ENCODE peak calls at places on chromosomes 5 and 9, in ten cellular contexts. T, G, R, F, L, P, N, H, V and Q are unnamed samples.
A peak's percentile ranks its signal among the peaks of the same experiment; 100 is the strongest.

GRCh38 chr9:136270173-136270710 is 24.6 kb upstream of the QSOX2 start:
- DNase-seq in L (no peak), R (no peak), H (no peak), N (no peak), V (no peak), F (no peak), T (no peak), G (no peak), P (no peak), Q (no peak)

GRCh38 chr5:39138892-39139291 is 64.7 kb upstream of the RICTOR start:
- DNase-seq in H (no peak), P (no peak), N (no peak), L (peak; percentile 18), G (no peak), T (no peak), V (no peak), F (no peak), R (no peak), Q (peak; percentile 99)

GRCh38 chr5:168747987-168748777 is 169.0 kb upstream of the PANK3 start:
- DNase-seq in N (no peak), F (peak; percentile 72), H (peak; percentile 89), R (peak; percentile 73), T (peak; percentile 75), L (no peak), P (no peak), V (peak; percentile 75), G (no peak), Q (peak; percentile 20)

GRCh38 chr5:143180751-143181150 is 222.7 kb downstream of the NR3C1 start:
- DNase-seq in H (no peak), G (no peak), F (no peak), L (no peak), T (no peak), N (no peak), V (no peak), P (no peak), R (no peak), Q (no peak)

GRCh38 chr5:7849531-7850240 is 1.2 kb downstream of the CFAP90 start:
- DNase-seq in G (no peak), L (no peak), P (no peak), H (peak; percentile 79), R (peak; percentile 72), V (no peak), T (no peak), F (no peak), N (no peak), Q (no peak)

GRCh38 chr5:99928490-99928889 is 606.7 kb upstream of the FAM174A start:
- DNase-seq in T (no peak), R (no peak), N (no peak), V (no peak), H (no peak), F (no peak), G (no peak), P (no peak), L (no peak), Q (no peak)

GRCh38 chr5:172731286-172732073 is 39.5 kb downstream of the DUSP1 start:
- DNase-seq in F (no peak), L (no peak), G (no peak), R (no peak), H (no peak), N (peak; percentile 67), P (peak; percentile 83), T (no peak), V (no peak), Q (peak; percentile 84)

GRCh38 chr9:131298341-131298740 is 8.8 kb downstream of the PLPP7 start:
- DNase-seq in G (no peak), H (no peak), R (no peak), L (no peak), F (no peak), P (no peak), N (no peak), T (no peak), V (no peak), Q (no peak)

GRCh38 chr5:134489227-134489944 is 36.1 kb upstream of the JADE2 start:
- DNase-seq in P (peak; percentile 1), G (no peak), L (no peak), F (no peak), H (no peak), R (no peak), T (no peak), V (no peak), N (no peak), Q (no peak)

GRCh38 chr9:70049672-70050271 is 6.1 kb downstream of the MAMDC2 start:
- DNase-seq in N (peak; percentile 59), V (no peak), G (no peak), T (no peak), F (no peak), P (peak; percentile 35), R (no peak), H (no peak), L (no peak), Q (no peak)

GRCh38 chr5:95858023-95858461 is 35.5 kb upstream of the GLRX start:
- DNase-seq in T (no peak), L (peak; percentile 66), F (no peak), P (no peak), N (peak; percentile 62), R (peak; percentile 65), G (peak; percentile 67), V (no peak), H (no peak), Q (no peak)

GRCh38 chr5:61999371-61999770 is 306.6 kb upstream of the KIF2A start:
- DNase-seq in R (no peak), H (no peak), G (no peak), L (no peak), N (no peak), F (no peak), V (no peak), P (no peak), T (no peak), Q (peak; percentile 86)

GRCh38 chr5:65760504-65761275 is 38.7 kb downstream of the NLN start:
- DNase-seq in G (no peak), T (peak; percentile 34), H (no peak), P (peak; percentile 55), F (no peak), N (no peak), R (no peak), L (peak; percentile 37), V (peak; percentile 18), Q (peak; percentile 57)

GRCh38 chr9:75333624-75334023 is 245.3 kb downstream of the OSTF1 start:
- DNase-seq in T (no peak), L (no peak), P (no peak), F (no peak), G (no peak), H (peak; percentile 37), V (no peak), R (no peak), N (no peak), Q (no peak)
- TF ChIP-seq CTCF in T (no peak), L (no peak), P (no peak), F (peak; percentile 17), G (no peak), H (peak; percentile 81), V (no peak), R (no peak), N (no peak), Q (no peak)

GRCh38 chr5:80408976-80409926 is 1.4 kb downstream of the ZFYVE16 start:
- DNase-seq in R (peak; percentile 14), G (no peak), P (no peak), H (peak; percentile 5), F (no peak), L (peak; percentile 5), T (no peak), V (no peak), N (no peak), Q (no peak)

GRCh38 chr5:80414113-80414512 is 6.2 kb downstream of the ZFYVE16 start:
- DNase-seq in N (no peak), T (no peak), R (no peak), L (no peak), G (no peak), P (no peak), H (no peak), F (no peak), V (no peak), Q (peak; percentile 12)

GRCh38 chr5:80408475-80408875 is 611 bp downstream of the ZFYVE16 start:
- DNase-seq in T (peak; percentile 59), N (no peak), V (peak; percentile 54), G (no peak), P (peak; percentile 50), R (peak; percentile 82), H (no peak), L (peak; percentile 30), F (peak; percentile 82), Q (peak; percentile 34)

GRCh38 chr5:80407735-80408474 is at the start of gene ZFYVE16:
- DNase-seq in G (peak; percentile 71), V (peak; percentile 93), L (peak; percentile 95), H (peak; percentile 98), R (peak; percentile 99), F (peak; percentile 99), T (peak; percentile 96), N (peak; percentile 98), P (peak; percentile 99), Q (peak; percentile 92)

GRCh38 chr5:80411589-80412219 is 3.8 kb downstream of the ZFYVE16 start:
- DNase-seq in F (no peak), N (no peak), L (no peak), V (no peak), R (no peak), T (no peak), G (no peak), P (no peak), H (no peak), Q (no peak)
- TF ChIP-seq CTCF in F (no peak), N (no peak), L (no peak), V (no peak), R (no peak), T (no peak), G (no peak), P (no peak), H (no peak), Q (no peak)

GRCh38 chr5:82467006-82467561 is 188.9 kb upstream of the RPS23 start:
- DNase-seq in V (no peak), L (peak; percentile 56), N (no peak), G (no peak), R (no peak), P (no peak), F (no peak), T (no peak), H (peak; percentile 17), Q (no peak)
- TF ChIP-seq CTCF in V (no peak), L (peak; percentile 53), N (no peak), G (no peak), R (peak; percentile 28), P (no peak), F (no peak), T (no peak), H (no peak), Q (no peak)

GRCh38 chr5:1502046-1502736 is 21.6 kb downstream of the LPCAT1 start:
- DNase-seq in N (peak; percentile 70), V (peak; percentile 80), F (no peak), T (peak; percentile 80), R (no peak), H (peak; percentile 43), L (no peak), G (no peak), P (peak; percentile 33), Q (no peak)

GRCh38 chr5:1502737-1503120 is 21.0 kb downstream of the LPCAT1 start:
- DNase-seq in H (no peak), T (no peak), R (no peak), F (no peak), N (no peak), L (no peak), G (no peak), P (no peak), V (no peak), Q (no peak)

GRCh38 chr5:1504244-1504595 is 19.5 kb downstream of the LPCAT1 start:
- DNase-seq in V (no peak), L (no peak), H (no peak), F (no peak), P (no peak), G (no peak), N (no peak), T (no peak), R (no peak), Q (no peak)

GRCh38 chr5:1504617-1505016 is 19.1 kb downstream of the LPCAT1 start:
- DNase-seq in F (no peak), T (no peak), R (no peak), L (no peak), V (no peak), P (no peak), H (no peak), N (no peak), G (no peak), Q (no peak)

GRCh38 chr5:1503301-1504243 is 20.2 kb downstream of the LPCAT1 start:
- DNase-seq in R (no peak), P (peak; percentile 46), N (peak; percentile 63), F (no peak), V (peak; percentile 78), G (no peak), T (no peak), H (no peak), L (no peak), Q (no peak)
- TF ChIP-seq CTCF in R (peak; percentile 2), P (no peak), N (no peak), F (no peak), V (peak; percentile 10), G (no peak), T (peak; percentile 21), H (peak; percentile 39), L (peak; percentile 6), Q (no peak)